ENCODE peak calls at places on chromosomes 7 and 10, in six cellular contexts. S is tibial artery; U is activated T-helper 9 cell treated with anti-CD3 and anti-CD28 coated beads, Interleukin-2, amount 50 U/mL, for 16 hours; T is erythroblast; L is fibroblast of the aortic adventitia; F is naive B cell. O is an unnamed sample.

GRCh38 chr10:96287392-96288105 is 16.2 kb upstream of the BLNK start:
- DNase-seq in T (no peak), S (no peak), U (no peak), F (peak), L (peak), O (no peak)

GRCh38 chr10:88131561-88132139 is 268.2 kb downstream of the PTEN start:
- DNase-seq in S (peak), L (peak), T (no peak), F (no peak), U (no peak), O (no peak)

GRCh38 chr7:155380221-155380861 is 77.6 kb upstream of the EN2 start:
- DNase-seq in T (peak), L (peak), S (no peak), U (peak), F (peak), O (peak)

GRCh38 chr7:38863609-38864291 is 45.2 kb downstream of the VPS41 start:
- DNase-seq in F (no peak), T (no peak), L (no peak), S (no peak), U (no peak), O (no peak)

GRCh38 chr7:150716368-150716767 is at the start of gene GIMAP1:
- DNase-seq in F (peak), T (no peak), L (no peak), U (peak), S (no peak), O (no peak)

GRCh38 chr7:44393238-44394111 is 68.1 kb upstream of the CAMK2B start:
- DNase-seq in L (no peak), S (peak), F (no peak), U (no peak), T (peak), O (no peak)

GRCh38 chr10:53894145-53894544 is 906.9 kb downstream of the PCDH15 start:
- DNase-seq in L (no peak), U (no peak), T (no peak), S (no peak), F (no peak), O (no peak)

GRCh38 chr7:24457215-24457549 is 116.1 kb upstream of the PALS2 start:
- DNase-seq in T (no peak), F (no peak), U (no peak), L (peak), S (no peak), O (no peak)

GRCh38 chr7:29408841-29409243 is 154.8 kb upstream of the PRR15 start:
- DNase-seq in U (no peak), L (peak), S (no peak), F (peak), T (peak), O (peak)

GRCh38 chr7:30379131-30379530 is 94.7 kb downstream of the ZNRF2 start:
- DNase-seq in F (no peak), U (no peak), T (no peak), L (peak), S (no peak), O (no peak)

GRCh38 chr7:158351051-158351450 is 236.6 kb downstream of the PTPRN2 start:
- DNase-seq in F (no peak), T (no peak), S (peak), U (no peak), L (no peak), O (no peak)

GRCh38 chr7:140041626-140042385 is 20.9 kb downstream of the PARP12 start:
- DNase-seq in T (no peak), L (peak), S (no peak), U (no peak), F (no peak), O (no peak)